ENCODE peak calls at places on chromosome X, in nine cellular contexts. R is left lung; P is MM.1S; I is A549; L is CD4-positive, alpha-beta T cell; G is A673; O is right cardiac atrium; K is coronary artery; X is PC-9. U is an unnamed sample.

GRCh38 chrX:56385336-56385735 is 153.2 kb downstream of the KLF8 start:
- DNase-seq in R (no peak), P (no peak), I (no peak), L (peak), G (no peak), O (no peak), K (no peak), X (no peak), U (peak)

GRCh38 chrX:48573690-48574269 is 504 bp upstream of the RBM3 start:
- DNase-seq in R (peak), P (no peak), I (peak), L (peak), G (peak), O (peak), K (no peak), X (no peak), U (no peak)

GRCh38 chrX:19512961-19513360 is 2.3 kb downstream of the MAP3K15 start:
- DNase-seq in R (no peak), P (no peak), I (no peak), L (no peak), G (no peak), O (no peak), K (no peak), X (no peak), U (no peak)

GRCh38 chrX:68060506-68061205 is 372.6 kb downstream of the OPHN1 start:
- DNase-seq in R (no peak), P (no peak), I (no peak), L (no peak), G (no peak), O (no peak), K (no peak), X (no peak), U (no peak)

GRCh38 chrX:53974529-53974928 is 69.7 kb downstream of the PHF8 start:
- DNase-seq in R (no peak), P (no peak), I (no peak), L (no peak), G (no peak), O (no peak), K (no peak), X (no peak), U (no peak)

GRCh38 chrX:68843992-68844391 is 15.2 kb downstream of the EFNB1 start:
- DNase-seq in R (no peak), P (no peak), I (no peak), L (no peak), G (no peak), O (no peak), K (no peak), X (no peak), U (no peak)

GRCh38 chrX:129115104-129115503 is 408.2 kb downstream of the SMARCA1 start:
- DNase-seq in R (no peak), P (peak), I (peak), L (no peak), G (peak), O (no peak), K (no peak), X (no peak), U (no peak)

GRCh38 chrX:107102980-107103379 is 15.6 kb downstream of the RBM41 start:
- DNase-seq in R (no peak), P (no peak), I (no peak), L (no peak), G (peak), O (no peak), K (no peak), X (no peak), U (no peak)

GRCh38 chrX:23334536-23334870 is at the start of gene PTCHD1:
- DNase-seq in R (no peak), P (no peak), I (no peak), L (no peak), G (no peak), O (no peak), K (no peak), X (no peak), U (no peak)

GRCh38 chrX:104854188-104854587 is 288.2 kb downstream of the IL1RAPL2 start:
- DNase-seq in R (no peak), P (no peak), I (no peak), L (no peak), G (no peak), O (no peak), K (no peak), X (peak), U (peak)

GRCh38 chrX:70132244-70132643 is 1.0 kb upstream of the IGBP1 start:
- DNase-seq in R (no peak), P (no peak), I (no peak), L (no peak), G (no peak), O (no peak), K (no peak), X (no peak), U (no peak)

GRCh38 chrX:16268206-16268605 is 100.9 kb downstream of the MAGEB17 start:
- DNase-seq in R (no peak), P (no peak), I (no peak), L (no peak), G (no peak), O (no peak), K (no peak), X (no peak), U (peak)

GRCh38 chrX:107741318-107741813 is 34.2 kb downstream of the TSC22D3 start:
- DNase-seq in R (no peak), P (no peak), I (no peak), L (no peak), G (no peak), O (no peak), K (no peak), X (no peak), U (no peak)

GRCh38 chrX:80432863-80433262 is 12.6 kb downstream of the TENT5D start:
- DNase-seq in R (no peak), P (no peak), I (no peak), L (no peak), G (no peak), O (peak), K (no peak), X (no peak), U (no peak)

GRCh38 chrX:134999469-134999868 is 8.7 kb downstream of the SMIM10 start:
- DNase-seq in R (no peak), P (peak), I (peak), L (no peak), G (peak), O (no peak), K (no peak), X (peak), U (no peak)

GRCh38 chrX:17617794-17618193 is 119.5 kb upstream of the SCML1 start:
- DNase-seq in R (no peak), P (no peak), I (no peak), L (no peak), G (no peak), O (no peak), K (no peak), X (no peak), U (no peak)

GRCh38 chrX:14243823-14244222 is 214.1 kb upstream of the GEMIN8 start:
- DNase-seq in R (no peak), P (no peak), I (no peak), L (no peak), G (no peak), O (no peak), K (no peak), X (no peak), U (no peak)

GRCh38 chrX:24198101-24198500 is 48.6 kb downstream of the ZFX start:
- DNase-seq in R (no peak), P (no peak), I (no peak), L (no peak), G (no peak), O (no peak), K (no peak), X (no peak), U (no peak)

GRCh38 chrX:11261260-11261659 is 32.0 kb upstream of the AMELX start:
- DNase-seq in R (no peak), P (no peak), I (no peak), L (no peak), G (no peak), O (no peak), K (no peak), X (no peak), U (no peak)

GRCh38 chrX:39133971-39134370 is 332.7 kb downstream of the MID1IP1 start:
- DNase-seq in R (no peak), P (peak), I (no peak), L (no peak), G (no peak), O (no peak), K (no peak), X (no peak), U (no peak)

GRCh38 chrX:149504915-149505651 is at the start of gene IDS:
- DNase-seq in R (peak), P (peak), I (peak), L (peak), G (peak), O (peak), K (peak), X (peak), U (peak)

GRCh38 chrX:105894721-105895120 is 72.4 kb downstream of the NRK start:
- DNase-seq in R (no peak), P (no peak), I (no peak), L (no peak), G (no peak), O (no peak), K (no peak), X (no peak), U (no peak)

GRCh38 chrX:56764975-56765791 is 36.1 kb downstream of the NBDY start:
- DNase-seq in R (peak), P (peak), I (no peak), L (peak), G (peak), O (no peak), K (peak), X (no peak), U (no peak)

GRCh38 chrX:150503898-150504219 is 64.6 kb upstream of the MTM1 start:
- DNase-seq in R (peak), P (no peak), I (peak), L (no peak), G (no peak), O (no peak), K (no peak), X (no peak), U (no peak)

GRCh38 chrX:110145305-110145704 is 142.4 kb downstream of the TMEM164 start:
- DNase-seq in R (no peak), P (peak), I (no peak), L (no peak), G (no peak), O (no peak), K (no peak), X (no peak), U (no peak)
- H3K27ac ChIP-seq in R (no peak), P (peak), I (peak), L (no peak), G (no peak), O (no peak), K (no peak), X (no peak), U (no peak)

GRCh38 chrX:141439651-141440050 is 144.9 kb downstream of the SPANXA1 start:
- DNase-seq in R (no peak), P (no peak), I (no peak), L (no peak), G (no peak), O (no peak), K (no peak), X (no peak), U (no peak)
- H3K27ac ChIP-seq in R (no peak), P (no peak), I (no peak), L (no peak), G (no peak), O (no peak), K (no peak), X (no peak), U (no peak)

GRCh38 chrX:2320089-2320488 is 180.7 kb downstream of the DHRSX start:
- DNase-seq in R (no peak), P (no peak), I (no peak), L (no peak), G (no peak), O (no peak), K (no peak), X (no peak), U (no peak)

GRCh38 chrX:2318371-2318770 is 182.4 kb downstream of the DHRSX start:
- DNase-seq in R (no peak), P (no peak), I (no peak), L (no peak), G (no peak), O (no peak), K (no peak), X (no peak), U (no peak)

GRCh38 chrX:2320580-2321327 is 180.0 kb downstream of the DHRSX start:
- DNase-seq in R (peak), P (no peak), I (peak), L (no peak), G (no peak), O (peak), K (no peak), X (no peak), U (no peak)

GRCh38 chrX:2324116-2324515 is 176.7 kb downstream of the DHRSX start:
- DNase-seq in R (no peak), P (no peak), I (no peak), L (no peak), G (no peak), O (no peak), K (no peak), X (no peak), U (no peak)

GRCh38 chrX:2321411-2321810 is 179.4 kb downstream of the DHRSX start:
- DNase-seq in R (no peak), P (no peak), I (no peak), L (no peak), G (no peak), O (no peak), K (no peak), X (no peak), U (no peak)
- H3K27ac ChIP-seq in R (peak), P (no peak), I (peak), L (no peak), G (no peak), O (peak), K (peak), X (no peak), U (no peak)

GRCh38 chrX:41086627-41086932 is 1.3 kb downstream of the USP9X start:
- DNase-seq in R (no peak), P (peak), I (peak), L (no peak), G (no peak), O (no peak), K (no peak), X (no peak), U (no peak)

GRCh38 chrX:41087219-41087618 is 2.0 kb downstream of the USP9X start:
- DNase-seq in R (no peak), P (no peak), I (no peak), L (no peak), G (no peak), O (no peak), K (no peak), X (no peak), U (no peak)

GRCh38 chrX:41092776-41093175 is 7.5 kb downstream of the USP9X start:
- DNase-seq in R (no peak), P (no peak), I (no peak), L (no peak), G (no peak), O (no peak), K (no peak), X (no peak), U (no peak)

GRCh38 chrX:41095174-41095573 is 9.9 kb downstream of the USP9X start:
- DNase-seq in R (no peak), P (no peak), I (no peak), L (no peak), G (no peak), O (no peak), K (no peak), X (no peak), U (no peak)

GRCh38 chrX:41090568-41091238 is 5.5 kb downstream of the USP9X start:
- DNase-seq in R (no peak), P (no peak), I (no peak), L (no peak), G (no peak), O (no peak), K (no peak), X (no peak), U (no peak)
- H3K27ac ChIP-seq in R (no peak), P (no peak), I (peak), L (no peak), G (no peak), O (no peak), K (peak), X (no peak), U (peak)

GRCh38 chrX:154359362-154360154 is 14.9 kb downstream of the FLNA start:
- DNase-seq in R (no peak), P (no peak), I (no peak), L (no peak), G (no peak), O (peak), K (no peak), X (no peak), U (no peak)
- H3K27ac ChIP-seq in R (no peak), P (no peak), I (peak), L (no peak), G (no peak), O (no peak), K (peak), X (no peak), U (no peak)

DNA sequence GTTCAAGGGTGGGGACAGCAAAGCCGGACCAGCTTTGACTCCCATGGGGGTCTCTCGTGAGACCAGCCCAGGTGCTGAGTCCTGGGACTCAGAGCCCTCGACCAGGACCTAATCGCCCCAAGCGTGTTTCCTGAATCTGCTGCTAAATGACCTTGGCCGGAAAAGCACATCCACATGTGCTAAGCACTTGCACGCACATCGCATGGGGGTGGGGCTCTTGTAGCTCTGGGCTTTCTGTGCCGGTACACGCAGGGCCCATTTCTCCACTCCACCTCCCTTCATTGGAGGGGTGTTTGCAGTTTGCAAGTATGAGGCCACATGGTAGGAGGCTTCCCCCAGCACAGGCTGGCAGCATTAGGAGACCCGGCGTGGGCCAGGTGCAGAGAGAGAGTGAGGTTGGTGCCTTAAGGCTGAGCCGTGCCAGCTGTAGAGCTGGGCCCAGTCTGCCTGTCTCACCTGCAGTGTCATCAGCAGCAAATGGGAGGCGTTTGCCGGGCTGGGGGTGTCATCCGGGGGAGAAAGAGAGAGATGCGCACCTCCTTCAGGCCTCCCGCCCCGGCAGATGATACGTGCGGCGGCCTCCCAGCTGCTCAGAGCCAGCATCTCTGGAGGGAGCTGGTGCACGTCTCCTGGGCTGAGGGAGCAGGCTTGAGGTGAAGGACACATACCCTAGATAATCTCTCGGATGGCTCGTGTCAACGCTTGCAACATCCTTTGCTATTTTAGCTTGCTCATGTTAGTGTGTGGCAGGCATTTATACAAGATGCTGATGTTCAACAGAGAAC is 45.2 kb upstream of the CLCN4 start:
- DNase-seq in R (no peak), P (peak), I (no peak), L (peak), G (no peak), O (peak), K (no peak), X (no peak), U (no peak)
- H3K27ac ChIP-seq in R (no peak), P (peak), I (no peak), L (peak), G (no peak), O (no peak), K (peak), X (no peak), U (no peak)

GRCh38 chrX:50386520-50386919 is 84.1 kb downstream of the DGKK start:
- DNase-seq in R (no peak), P (no peak), I (no peak), L (no peak), G (no peak), O (no peak), K (no peak), X (no peak), U (no peak)

GRCh38 chrX:50381729-50382415 is 88.8 kb downstream of the DGKK start:
- DNase-seq in R (no peak), P (no peak), I (no peak), L (no peak), G (no peak), O (no peak), K (no peak), X (no peak), U (no peak)
- H3K27ac ChIP-seq in R (no peak), P (no peak), I (no peak), L (no peak), G (no peak), O (no peak), K (no peak), X (no peak), U (no peak)

GRCh38 chrX:46965125-46965758 is 53.0 kb downstream of the JADE3 start:
- DNase-seq in R (no peak), P (no peak), I (no peak), L (no peak), G (peak), O (no peak), K (no peak), X (no peak), U (no peak)
- H3K27ac ChIP-seq in R (no peak), P (no peak), I (no peak), L (no peak), G (no peak), O (no peak), K (no peak), X (no peak), U (no peak)

U was measured in epithelial cell of prostate.